ENCODE peak calls at places on chromosomes 4 and X, in six cellular contexts. W, V, M, P, I and D are unnamed samples. For H3K4me1, the result is how much of the 10 kb centered on the place peaks cover.

GRCh38 chr4:8769645-8770517 is 101.8 kb downstream of the HMX1 start:
- DNase-seq in M (no peak), P (peak), W (no peak), V (no peak), I (no peak), D (no peak)

GRCh38 chrX:47366051-47366722 is 4.2 kb upstream of the ZNF157 start:
- DNase-seq in M (peak), P (peak), V (no peak), W (peak), I (peak), D (peak)

GRCh38 chr4:110164251-110164650 is 34.2 kb downstream of the ELOVL6 start:
- DNase-seq in V (no peak), M (no peak), I (no peak), P (no peak), W (no peak), D (no peak)

GRCh38 chrX:40095588-40096394 is 2.0 kb downstream of the BCOR start:
- DNase-seq in P (no peak), I (no peak), W (no peak), M (no peak), V (no peak), D (no peak)

GRCh38 chr4:6523251-6523650 is 50.8 kb upstream of the PPP2R2C start:
- DNase-seq in V (no peak), M (no peak), W (no peak), I (peak), P (no peak), D (no peak)

GRCh38 chr4:41143721-41144379 is 70.5 kb downstream of the APBB2 start:
- DNase-seq in P (no peak), W (no peak), M (no peak), I (no peak), V (no peak), D (no peak)

GRCh38 chr4:84474107-84474506 is 25.0 kb downstream of the NKX6-1 start:
- DNase-seq in V (no peak), I (no peak), W (no peak), M (no peak), P (no peak), D (no peak)

GRCh38 chr4:142563682-142564291 is 282.3 kb downstream of the INPP4B start:
- DNase-seq in W (no peak), V (no peak), M (no peak), P (no peak), I (peak), D (no peak)

GRCh38 chr4:55176497-55176896 is 51.1 kb upstream of the KDR start:
- DNase-seq in M (no peak), V (no peak), P (no peak), I (no peak), W (no peak), D (no peak)

GRCh38 chr4:7928711-7929505 is 10.8 kb downstream of the AFAP1 start:
- DNase-seq in I (peak), W (no peak), V (no peak), P (peak), M (no peak), D (no peak)

GRCh38 chr4:148284526-148285193 is 157.6 kb downstream of the NR3C2 start:
- DNase-seq in I (no peak), P (no peak), W (no peak), M (no peak), V (no peak), D (no peak)

GRCh38 chr4:24979554-24979953 is 51.2 kb downstream of the LGI2 start:
- DNase-seq in V (no peak), P (peak), M (peak), I (no peak), W (peak), D (no peak)

GRCh38 chr4:152735302-152735917 is 44.1 kb downstream of the TIGD4 start:
- DNase-seq in I (peak), W (no peak), M (no peak), P (no peak), V (no peak), D (no peak)

GRCh38 chrX:23742174-23742692 is 843 bp downstream of the ACOT9 start:
- DNase-seq in V (no peak), P (peak), M (peak), I (peak), W (peak), D (peak)

GRCh38 chr4:99202536-99202935 is 16.5 kb downstream of the ADH6 start:
- DNase-seq in P (no peak), I (no peak), V (no peak), M (no peak), W (no peak), D (no peak)

GRCh38 chr4:25551608-25552007 is 104.0 kb upstream of the SLC34A2 start:
- DNase-seq in I (no peak), M (peak), P (no peak), V (no peak), W (peak), D (no peak)

GRCh38 chrX:108299101-108299591 is 139.1 kb downstream of the COL4A6 start:
- DNase-seq in V (no peak), M (no peak), P (no peak), I (peak), W (no peak), D (no peak)

GRCh38 chr4:168857546-168858314 is 152.3 kb downstream of the CBR4 start:
- DNase-seq in P (no peak), V (no peak), W (no peak), I (no peak), M (no peak), D (no peak)

GRCh38 chr4:78370625-78371372 is 180.8 kb upstream of the ANXA3 start:
- DNase-seq in W (no peak), P (no peak), I (no peak), M (no peak), V (no peak), D (no peak)

GRCh38 chrX:101117701-101118100 is 19.7 kb downstream of the CENPI start:
- DNase-seq in V (no peak), M (no peak), I (no peak), W (no peak), P (no peak), D (no peak)

GRCh38 chrX:120857240-120857639 is 18.4 kb downstream of the CT47B1 start:
- DNase-seq in I (peak), M (no peak), P (no peak), V (no peak), W (no peak), D (no peak)

GRCh38 chr4:88752754-88753153 is 55.1 kb upstream of the NAP1L5 start:
- DNase-seq in W (no peak), P (no peak), V (no peak), M (no peak), I (no peak), D (no peak)

GRCh38 chr4:150305995-150306394 is 227.8 kb downstream of the DCLK2 start:
- DNase-seq in M (no peak), W (no peak), V (no peak), P (no peak), I (no peak), D (no peak)
- TF ChIP-seq EP300 in M (no peak), W (no peak), V (no peak), P (no peak), I (no peak), D (no peak)

GRCh38 chr4:1075809-1076524 is 37.4 kb downstream of the RNF212 start:
- DNase-seq in M (no peak), W (no peak), P (peak), I (no peak), V (no peak), D (peak)

GRCh38 chr4:1080432-1080831 is 32.9 kb downstream of the RNF212 start:
- DNase-seq in M (no peak), V (no peak), P (no peak), I (no peak), W (no peak), D (no peak)

GRCh38 chr4:1078490-1078889 is 34.9 kb downstream of the RNF212 start:
- DNase-seq in V (no peak), W (no peak), M (no peak), I (no peak), P (no peak), D (no peak)

GRCh38 chr4:1079711-1080265 is 33.6 kb downstream of the RNF212 start:
- DNase-seq in V (no peak), M (no peak), P (no peak), I (no peak), W (no peak), D (peak)

GRCh38 chr4:1077711-1078477 is 35.5 kb downstream of the RNF212 start:
- DNase-seq in P (peak), M (no peak), V (no peak), I (no peak), W (no peak), D (no peak)
- H3K4me1 ChIP-seq in P (under half), M (under half), V (under half), I (under half), W (under half), D (under half)

GRCh38 chrX:30308263-30309138 is 689 bp downstream of the NR0B1 start:
- DNase-seq in I (peak), W (no peak), V (no peak), P (no peak), M (no peak), D (peak)
- TF ChIP-seq CTCF in I (peak), W (no peak), V (no peak), P (no peak), M (no peak), D (peak)

GRCh38 chr4:90841676-90842075 is 714.5 kb downstream of the CCSER1 start:
- DNase-seq in V (no peak), I (no peak), M (no peak), W (no peak), P (no peak), D (no peak)

GRCh38 chr4:90845777-90846176 is 718.6 kb downstream of the CCSER1 start:
- DNase-seq in M (no peak), I (peak), V (no peak), P (no peak), W (no peak), D (no peak)

GRCh38 chr4:90837241-90837640 is 710.0 kb downstream of the CCSER1 start:
- DNase-seq in I (no peak), V (no peak), W (no peak), P (no peak), M (no peak), D (no peak)

GRCh38 chr4:90840828-90841227 is 713.6 kb downstream of the CCSER1 start:
- DNase-seq in P (no peak), V (no peak), M (no peak), I (no peak), W (no peak), D (no peak)

DNA sequence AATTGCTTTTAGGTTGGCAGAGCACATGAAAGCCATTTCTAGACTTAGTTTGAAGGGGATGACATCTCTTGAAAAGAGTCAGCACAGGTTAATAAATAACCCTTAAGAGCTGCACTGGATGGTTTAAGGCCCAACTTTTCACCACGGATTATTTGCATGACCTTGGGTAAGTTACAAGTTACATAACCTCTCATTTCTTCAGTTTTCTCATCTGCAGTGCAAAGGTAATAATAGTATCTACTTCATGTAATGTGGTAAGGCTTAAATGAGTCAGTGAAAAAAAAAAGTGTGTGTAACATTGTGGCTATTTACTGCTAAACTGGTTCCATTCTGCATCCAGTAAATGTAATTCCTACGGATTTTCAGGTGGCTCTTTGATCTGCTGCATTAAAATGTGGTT is 715.8 kb downstream of the CCSER1 start:
- DNase-seq in W (no peak), M (no peak), P (no peak), V (no peak), I (peak), D (no peak)
- TF ChIP-seq EP300 in W (no peak), M (no peak), P (no peak), V (no peak), I (no peak), D (no peak)

DNA sequence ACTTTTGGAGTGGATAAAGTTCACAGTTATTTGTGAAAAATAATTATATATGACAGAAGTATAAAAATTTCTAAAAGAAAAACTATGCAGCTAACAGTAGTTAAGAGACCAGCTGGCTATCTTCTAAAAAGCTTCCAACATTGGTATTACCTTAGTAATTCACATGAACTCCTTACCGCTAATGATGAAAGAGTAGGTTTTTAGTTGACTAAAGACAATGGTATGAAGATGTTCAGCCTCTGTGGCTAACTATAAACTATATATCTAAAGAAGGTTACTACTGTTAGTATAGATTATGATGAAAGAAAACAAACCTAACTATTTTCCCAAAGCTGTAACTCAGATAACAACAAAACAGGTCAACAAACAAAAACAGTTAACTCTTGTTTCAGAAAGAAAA is 10.4 kb downstream of the CCNI start:
- DNase-seq in W (no peak), V (no peak), P (no peak), I (no peak), M (no peak), D (no peak)
- H3K4me1 ChIP-seq in W (under half), V (under half), P (under half), I (under half), M (under half), D (under half)

GRCh38 chr4:26589699-26590098 is 5.8 kb downstream of the TBC1D19 start:
- DNase-seq in V (no peak), M (no peak), W (no peak), P (no peak), I (no peak), D (no peak)
- TF ChIP-seq CTCF in V (no peak), M (no peak), W (no peak), P (no peak), I (no peak), D (no peak)

DNA sequence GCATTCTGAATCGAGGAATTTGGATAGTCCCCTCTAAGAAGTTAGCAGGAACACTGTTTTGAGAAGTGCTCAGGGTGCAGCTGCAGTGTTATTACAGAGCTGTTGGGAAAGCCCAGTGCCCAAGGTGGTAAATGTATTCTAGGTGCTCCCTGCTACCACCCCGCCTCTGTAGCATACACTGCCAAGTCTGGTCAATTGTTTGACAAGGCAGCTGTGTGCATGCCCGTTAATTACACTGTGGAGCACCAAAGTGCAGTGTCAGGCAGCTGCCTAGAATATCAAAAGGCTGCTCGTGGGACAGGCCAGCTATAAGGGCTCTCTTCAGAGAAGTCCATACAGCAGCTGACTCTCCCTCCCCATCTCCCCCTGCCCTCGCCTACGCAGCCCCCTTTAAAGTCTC is 99.9 kb upstream of the KLHL13 start:
- DNase-seq in P (no peak), I (no peak), W (peak), V (no peak), M (no peak), D (no peak)
- TF ChIP-seq EP300 in P (no peak), I (no peak), W (no peak), V (no peak), M (no peak), D (no peak)

GRCh38 chr4:37995299-37995821 is 35.2 kb downstream of the PTTG2 start:
- DNase-seq in V (no peak), I (no peak), P (no peak), M (no peak), W (no peak), D (no peak)

GRCh38 chr4:37991623-37992410 is 31.6 kb downstream of the PTTG2 start:
- DNase-seq in M (no peak), I (no peak), W (no peak), V (no peak), P (no peak), D (no peak)

GRCh38 chr4:37994569-37994968 is 34.4 kb downstream of the PTTG2 start:
- DNase-seq in M (no peak), V (no peak), W (no peak), P (no peak), I (no peak), D (no peak)

GRCh38 chr4:37995981-37996770 is 36.0 kb downstream of the PTTG2 start:
- DNase-seq in V (no peak), W (peak), P (no peak), M (no peak), I (no peak), D (no peak)

DNA sequence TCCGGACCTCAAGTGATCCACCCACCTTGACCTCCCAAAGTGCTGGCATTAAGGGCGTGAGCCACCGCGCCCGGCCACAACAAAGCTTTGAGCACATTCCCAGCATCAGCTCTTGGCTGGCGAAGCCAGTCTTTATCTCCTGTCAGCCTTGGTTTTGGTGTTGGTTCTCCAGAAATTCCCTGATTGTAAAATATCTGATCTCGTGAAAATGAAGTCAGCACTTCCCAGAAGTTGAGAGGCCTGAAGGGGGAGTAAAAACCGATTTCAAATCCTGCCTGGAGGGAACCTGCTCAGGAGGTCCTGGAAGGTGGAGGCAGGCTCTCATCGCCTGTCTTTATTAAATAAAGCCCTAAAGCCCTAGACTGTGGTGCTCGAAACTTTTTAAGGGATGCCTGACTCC is 33.6 kb downstream of the PTTG2 start:
- DNase-seq in W (no peak), P (no peak), I (no peak), V (no peak), M (no peak), D (no peak)
- H3K4me1 ChIP-seq in W (under half), P (under half), I (under half), V (under half), M (under half), D (under half)

GRCh38 chrX:48852857-48853256 is 17.4 kb upstream of the PCSK1N start:
- DNase-seq in W (no peak), M (no peak), V (no peak), P (no peak), I (no peak), D (no peak)

DNA sequence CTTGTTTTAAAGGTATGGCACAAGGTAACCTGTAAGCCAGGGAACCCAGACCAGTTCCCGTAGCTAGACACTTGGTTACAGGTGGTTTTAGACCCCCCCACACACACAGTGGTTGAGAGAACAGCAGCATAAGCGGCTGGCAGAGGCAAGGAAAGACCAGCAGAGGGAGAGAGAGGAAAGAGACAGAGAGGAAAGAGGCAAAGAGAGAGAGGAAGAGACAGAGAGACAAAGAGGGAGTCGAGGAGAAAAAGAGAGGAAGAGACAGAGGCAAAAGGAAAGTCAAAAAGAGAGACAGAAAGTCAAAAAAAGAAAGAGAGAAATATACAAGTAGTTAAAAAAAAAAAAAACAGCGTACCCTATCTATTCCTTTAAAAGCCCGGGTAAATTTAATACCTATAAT is 19.5 kb upstream of the PCSK1N start:
- DNase-seq in P (no peak), V (no peak), W (no peak), I (peak), M (no peak), D (no peak)
- TF ChIP-seq CTCF in P (no peak), V (no peak), W (no peak), I (peak), M (no peak), D (no peak)